ENCODE peak calls at places on chromosomes 13 and 19, in five cellular contexts. P, V, A, M and F are unnamed samples.

GRCh38 chr19:34555447-34555846 is 73.9 kb downstream of the WTIP start:
- DNase-seq in P (no peak), V (no peak), A (no peak), M (no peak), F (no peak)

GRCh38 chr19:48806818-48807589 is 3.8 kb downstream of the BCAT2 start:
- DNase-seq in P (no peak), V (no peak), A (peak; percentile 88), M (no peak), F (no peak)

GRCh38 chr13:73059460-73060250 is 850 bp downstream of the KLF5 start:
- DNase-seq in P (peak; percentile 89), V (peak; percentile 66), A (peak; percentile 70), M (peak; percentile 73), F (peak; percentile 75)

GRCh38 chr19:18814063-18814462 is 17.7 kb upstream of the UPF1 start:
- DNase-seq in P (no peak), V (peak; percentile 80), A (no peak), M (peak; percentile 83), F (no peak)

GRCh38 chr19:54156953-54157352 is 2.6 kb downstream of the LENG1 start:
- DNase-seq in P (no peak), V (no peak), A (no peak), M (no peak), F (no peak)

GRCh38 chr19:18379803-18380747 is 5.9 kb upstream of the GDF15 start:
- DNase-seq in P (peak; percentile 83), V (peak; percentile 95), A (peak; percentile 77), M (peak; percentile 94), F (peak; percentile 90)

GRCh38 chr19:13289295-13289694 is 139.1 kb downstream of the IER2 start:
- DNase-seq in P (no peak), V (no peak), A (no peak), M (no peak), F (no peak)

GRCh38 chr19:12786149-12786870 is 5.0 kb upstream of the JUNB start:
- DNase-seq in P (peak; percentile 81), V (peak; percentile 89), A (peak; percentile 81), M (peak; percentile 88), F (peak; percentile 95)

GRCh38 chr19:2230807-2231533 is 5.2 kb downstream of the PLEKHJ1 start:
- DNase-seq in P (no peak), V (no peak), A (no peak), M (peak; percentile 74), F (no peak)

GRCh38 chr19:54178581-54179261 is 5.8 kb upstream of the TMC4 start:
- DNase-seq in P (no peak), V (no peak), A (no peak), M (peak; percentile 66), F (peak; percentile 51)

GRCh38 chr13:57673197-57673596 is 41.7 kb downstream of the PCDH17 start:
- DNase-seq in P (no peak), V (no peak), A (no peak), M (no peak), F (no peak)

GRCh38 chr19:18488838-18489626 is 32.8 kb downstream of the ELL start:
- DNase-seq in P (no peak), V (no peak), A (no peak), M (no peak), F (peak; percentile 63)

GRCh38 chr19:7815325-7815724 is 14.7 kb upstream of the EVI5L start:
- DNase-seq in P (no peak), V (no peak), A (no peak), M (no peak), F (no peak)

GRCh38 chr13:26425439-26426358 is 131.8 kb upstream of the WASF3 start:
- DNase-seq in P (no peak), V (no peak), A (no peak), M (peak; percentile 51), F (peak; percentile 48)

GRCh38 chr19:51135004-51135403 is 7.1 kb upstream of the SIGLEC7 start:
- DNase-seq in P (no peak), V (no peak), A (no peak), M (no peak), F (no peak)

GRCh38 chr13:39317284-39317683 is 279.0 kb downstream of the NHLRC3 start:
- DNase-seq in P (no peak), V (peak; percentile 72), A (no peak), M (peak; percentile 74), F (no peak)

GRCh38 chr19:7348587-7349230 is at the start of gene ARHGEF18:
- DNase-seq in P (peak; percentile 41), V (peak; percentile 64), A (no peak), M (peak; percentile 59), F (no peak)

GRCh38 chr13:67298297-67298696 is 68.2 kb upstream of the PCDH9 start:
- DNase-seq in P (no peak), V (no peak), A (no peak), M (no peak), F (no peak)

GRCh38 chr13:67296511-67296910 is 66.4 kb upstream of the PCDH9 start:
- DNase-seq in P (no peak), V (no peak), A (no peak), M (no peak), F (no peak)

GRCh38 chr13:67303661-67304333 is 73.7 kb upstream of the PCDH9 start:
- DNase-seq in P (no peak), V (no peak), A (no peak), M (no peak), F (no peak)

GRCh38 chr13:67299731-67300130 is 69.6 kb upstream of the PCDH9 start:
- DNase-seq in P (no peak), V (no peak), A (no peak), M (no peak), F (no peak)

GRCh38 chr13:67299072-67299635 is 69.0 kb upstream of the PCDH9 start:
- DNase-seq in P (no peak), V (no peak), A (no peak), M (no peak), F (no peak)
- H3K27ac ChIP-seq in P (no peak overlapping the region), V (no peak overlapping the region), A (no peak overlapping the region), M (no peak overlapping the region), F (no peak overlapping the region)

DNA sequence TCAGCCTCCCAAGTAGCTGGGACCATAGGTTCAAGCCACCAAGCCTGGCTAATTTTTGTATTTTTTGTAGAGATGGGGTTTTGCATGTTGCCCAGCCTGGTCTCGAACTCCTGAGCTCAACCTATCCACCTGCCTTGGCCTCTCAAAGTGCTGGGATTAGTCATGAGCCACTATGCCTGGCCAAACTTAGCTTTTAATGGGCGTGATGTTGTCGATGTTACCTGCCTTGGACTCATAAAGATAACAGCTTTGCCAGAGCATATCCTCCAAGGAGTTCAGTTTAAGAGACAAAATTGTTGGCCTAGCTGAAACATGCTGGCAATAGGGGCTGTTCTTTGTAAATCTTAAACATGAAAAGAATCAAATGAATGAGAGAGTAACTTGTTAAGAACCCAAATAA is 13.1 kb downstream of the POLR1D start:
- DNase-seq in P (no peak), V (no peak), A (no peak), M (no peak), F (no peak)
- H3K27ac ChIP-seq in P (no peak overlapping the region), V (no peak overlapping the region), A (no peak overlapping the region), M (no peak overlapping the region), F (no peak overlapping the region)

GRCh38 chr19:42249769-42250168 is 5.2 kb downstream of the ERF start:
- DNase-seq in P (no peak), V (no peak), A (no peak), M (no peak), F (no peak)
- H3K27ac ChIP-seq in P (no peak overlapping the region), V (peak overlapping the region; percentile 99), A (peak overlapping the region; percentile 41), M (peak overlapping the region; percentile 75), F (no peak overlapping the region)

DNA sequence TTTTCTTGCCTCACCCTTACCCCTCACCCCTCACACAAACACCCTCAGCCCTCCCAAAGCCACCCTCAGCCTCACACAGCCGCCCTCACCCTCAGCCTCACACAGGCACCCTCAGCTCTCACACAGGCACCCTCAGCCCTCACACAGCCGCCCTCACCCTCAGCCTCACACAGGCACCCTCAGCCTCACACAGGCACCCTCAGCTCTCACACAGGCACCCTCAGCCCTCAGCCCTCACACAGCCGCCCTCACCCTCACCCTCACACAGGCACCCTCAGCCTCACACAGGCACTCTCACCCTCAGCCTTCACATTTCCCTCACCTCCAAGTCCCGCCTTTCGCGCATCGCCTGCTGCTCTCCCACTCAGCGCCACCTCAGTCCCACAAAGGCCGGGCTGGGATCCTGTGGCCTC is 287 bp upstream of the ZSCAN22 start:
- DNase-seq in P (no peak), V (no peak), A (no peak), M (no peak), F (no peak)
- H3K27ac ChIP-seq in P (peak overlapping the region; percentile 79), V (peak overlapping the region; percentile 91), A (peak overlapping the region; percentile 71), M (peak overlapping the region; percentile 45), F (peak overlapping the region; percentile 90)